ENCODE peak calls at places on chromosome 1, in ten cellular contexts. M is foreskin keratinocyte, L is left ventricle myocardium inferior, J is brain microvascular endothelial cell, X is tibial nerve, I is HL-60, R is stomach, Q is heart right ventricle, G is hepatocyte, B is spleen. F is an unnamed sample.

GRCh38 chr1:230702934-230703678 is 10.8 kb downstream of the AGT start:
- DNase-seq in M (no peak), L (no peak), J (no peak), X (no peak), I (no peak), R (peak), Q (no peak), G (peak), B (no peak), F (no peak)

GRCh38 chr1:173330149-173330951 is 123.2 kb upstream of the TNFSF4 start:
- DNase-seq in M (no peak), L (no peak), J (peak), X (no peak), I (peak), R (no peak), Q (no peak), G (no peak), B (no peak), F (no peak)

GRCh38 chr1:232992227-232992626 is 41.8 kb downstream of the NTPCR start:
- DNase-seq in M (no peak), L (no peak), J (no peak), X (no peak), I (no peak), R (no peak), Q (peak), G (no peak), B (no peak), F (no peak)

GRCh38 chr1:169486281-169486904 is 649 bp upstream of the SLC19A2 start:
- DNase-seq in M (no peak), L (no peak), J (peak), X (no peak), I (no peak), R (no peak), Q (no peak), G (peak), B (no peak), F (no peak)

GRCh38 chr1:210332719-210333398 is 4.2 kb downstream of the HHAT start:
- DNase-seq in M (peak), L (no peak), J (no peak), X (no peak), I (no peak), R (no peak), Q (no peak), G (no peak), B (no peak), F (no peak)

GRCh38 chr1:202835548-202836072 is 24.9 kb downstream of the PCAT6 start:
- DNase-seq in M (no peak), L (no peak), J (no peak), X (no peak), I (peak), R (no peak), Q (no peak), G (no peak), B (no peak), F (no peak)

GRCh38 chr1:151024540-151025146 is 11.7 kb upstream of the BNIPL start:
- DNase-seq in M (no peak), L (peak), J (peak), X (peak), I (peak), R (peak), Q (peak), G (peak), B (peak), F (peak)

GRCh38 chr1:245046764-245047163 is 108.0 kb upstream of the KIF26B start:
- DNase-seq in M (no peak), L (no peak), J (no peak), X (no peak), I (no peak), R (no peak), Q (no peak), G (no peak), B (no peak), F (no peak)

GRCh38 chr1:23475134-23475628 is 8.8 kb downstream of the ASAP3 start:
- DNase-seq in M (peak), L (no peak), J (peak), X (peak), I (no peak), R (no peak), Q (peak), G (peak), B (no peak), F (no peak)

GRCh38 chr1:245322673-245323072 is 167.9 kb downstream of the KIF26B start:
- DNase-seq in M (no peak), L (no peak), J (no peak), X (no peak), I (no peak), R (no peak), Q (no peak), G (no peak), B (no peak), F (no peak)

GRCh38 chr1:199734186-199734585 is 293.3 kb upstream of the NR5A2 start:
- DNase-seq in M (no peak), L (no peak), J (no peak), X (no peak), I (no peak), R (no peak), Q (no peak), G (no peak), B (no peak), F (no peak)

GRCh38 chr1:121516279-121516967 is 331.6 kb downstream of the SRGAP2C start:
- DNase-seq in M (no peak), L (peak), J (no peak), X (peak), I (peak), R (no peak), Q (peak), G (no peak), B (peak), F (no peak)

GRCh38 chr1:24735619-24736375 is 9.4 kb upstream of the CLIC4 start:
- DNase-seq in M (no peak), L (peak), J (no peak), X (no peak), I (no peak), R (no peak), Q (peak), G (peak), B (peak), F (no peak)

GRCh38 chr1:234533975-234534876 is 55.2 kb upstream of the TARBP1 start:
- DNase-seq in M (no peak), L (peak), J (peak), X (peak), I (no peak), R (peak), Q (peak), G (peak), B (peak), F (peak)

GRCh38 chr1:216388558-216388957 is 34.7 kb downstream of the USH2A start:
- DNase-seq in M (no peak), L (no peak), J (no peak), X (no peak), I (no peak), R (no peak), Q (no peak), G (no peak), B (no peak), F (no peak)

GRCh38 chr1:76336951-76337371 is 262.4 kb downstream of the ST6GALNAC3 start:
- DNase-seq in M (no peak), L (peak), J (peak), X (peak), I (no peak), R (no peak), Q (peak), G (peak), B (no peak), F (no peak)

GRCh38 chr1:2546515-2547209 is 9.5 kb upstream of the TNFRSF14 start:
- DNase-seq in M (peak), L (peak), J (peak), X (peak), I (peak), R (peak), Q (peak), G (peak), B (peak), F (peak)

GRCh38 chr1:32111040-32111628 is 3.3 kb downstream of the KPNA6 start:
- DNase-seq in M (no peak), L (no peak), J (no peak), X (no peak), I (no peak), R (no peak), Q (no peak), G (no peak), B (no peak), F (no peak)

GRCh38 chr1:92915547-92915946 is 45.7 kb downstream of the DIPK1A start:
- DNase-seq in M (no peak), L (no peak), J (no peak), X (no peak), I (no peak), R (no peak), Q (no peak), G (no peak), B (no peak), F (no peak)

GRCh38 chr1:230422221-230422981 is 3.7 kb downstream of the PGBD5 start:
- DNase-seq in M (no peak), L (no peak), J (no peak), X (no peak), I (no peak), R (no peak), Q (no peak), G (no peak), B (no peak), F (no peak)

GRCh38 chr1:160420881-160421842 is 20.8 kb downstream of the VANGL2 start:
- DNase-seq in M (no peak), L (no peak), J (no peak), X (no peak), I (no peak), R (no peak), Q (no peak), G (no peak), B (no peak), F (no peak)

GRCh38 chr1:160419150-160419837 is 18.9 kb downstream of the VANGL2 start:
- DNase-seq in M (no peak), L (no peak), J (no peak), X (no peak), I (no peak), R (no peak), Q (no peak), G (no peak), B (no peak), F (no peak)

GRCh38 chr1:160421881-160422280 is 21.5 kb downstream of the VANGL2 start:
- DNase-seq in M (no peak), L (no peak), J (no peak), X (no peak), I (no peak), R (no peak), Q (no peak), G (no peak), B (no peak), F (no peak)

GRCh38 chr1:160418483-160418882 is 18.1 kb downstream of the VANGL2 start:
- DNase-seq in M (no peak), L (no peak), J (no peak), X (no peak), I (no peak), R (no peak), Q (no peak), G (no peak), B (no peak), F (no peak)

GRCh38 chr1:160419838-160420169 is 19.4 kb downstream of the VANGL2 start:
- DNase-seq in M (no peak), L (no peak), J (no peak), X (no peak), I (no peak), R (no peak), Q (no peak), G (no peak), B (no peak), F (no peak)
- H3K27ac ChIP-seq in M (no peak), L (no peak), J (no peak), X (no peak), I (no peak), R (no peak), Q (no peak), G (no peak), B (no peak), F (no peak)

GRCh38 chr1:85612704-85613361 is 32.3 kb downstream of the CCN1 start:
- DNase-seq in M (peak), L (no peak), J (peak), X (no peak), I (peak), R (no peak), Q (peak), G (peak), B (no peak), F (no peak)
- TF ChIP-seq CTCF in M (peak), L (peak), J (peak), X (no peak), I (no peak), R (no peak), Q (peak), G (peak), B (no peak), F (peak)

DNA sequence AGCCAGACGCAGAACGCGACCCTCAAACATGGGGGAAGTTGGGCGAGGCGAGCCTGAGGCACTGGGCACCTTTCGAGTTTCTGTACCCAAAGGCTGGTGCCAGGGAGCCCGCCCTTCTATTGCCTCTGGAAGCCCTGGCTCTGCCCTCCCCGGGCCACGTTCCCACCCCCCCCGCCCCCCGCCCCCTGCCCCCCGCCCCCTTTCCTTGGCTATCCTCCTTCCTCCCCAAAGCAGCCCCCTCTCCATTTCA is 2.2 kb upstream of the ZBTB7B start:
- DNase-seq in M (no peak), L (no peak), J (no peak), X (no peak), I (no peak), R (peak), Q (no peak), G (no peak), B (peak), F (peak)
- H3K27ac ChIP-seq in M (peak), L (peak), J (peak), X (peak), I (peak), R (peak), Q (peak), G (peak), B (peak), F (peak)

DNA sequence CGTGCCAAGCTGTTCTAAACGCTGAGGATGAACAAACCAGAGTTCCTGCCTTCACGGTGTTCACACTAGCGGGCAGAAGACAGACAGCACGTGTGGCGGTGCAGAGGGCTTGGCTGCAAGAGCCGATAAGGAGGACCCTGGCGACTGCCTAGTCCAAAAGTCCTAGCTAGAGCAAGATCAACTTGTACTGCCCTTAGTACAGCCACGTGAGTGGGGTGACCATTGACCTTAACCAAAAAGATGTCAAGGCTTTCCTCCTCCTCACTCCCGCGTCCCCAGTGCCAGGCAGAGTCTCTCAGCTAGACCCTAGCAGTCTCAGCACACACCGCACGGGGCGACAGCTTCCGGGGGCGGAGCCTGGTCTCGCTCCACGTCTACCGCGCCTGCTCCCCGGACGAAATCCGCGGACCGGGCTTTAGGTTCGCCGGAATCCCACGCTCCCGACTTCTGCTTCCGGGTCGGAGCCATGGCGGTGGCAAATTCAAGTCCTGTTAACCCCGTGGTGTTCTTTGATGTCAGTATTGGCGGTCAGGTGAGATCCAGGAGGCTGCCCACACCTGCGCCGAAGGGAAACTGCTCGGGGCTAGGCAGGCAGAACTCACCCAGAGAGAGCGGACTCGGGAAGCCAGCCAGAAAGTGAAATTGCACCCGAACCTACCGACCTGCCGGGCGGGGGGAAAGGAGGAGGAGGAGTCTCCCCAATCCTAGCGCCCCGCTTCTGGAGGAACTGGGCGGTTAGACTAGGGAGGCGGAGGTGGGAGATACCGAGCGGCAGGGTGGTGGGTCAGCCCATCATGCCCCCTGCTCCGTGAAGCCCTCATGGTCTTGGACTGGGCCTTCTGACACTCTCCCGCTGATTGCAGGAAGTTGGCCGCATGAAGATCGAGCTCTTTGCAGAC is at the start of gene PPIH:
- DNase-seq in M (peak), L (peak), J (peak), X (peak), I (peak), R (peak), Q (peak), G (peak), B (peak), F (peak)
- TF ChIP-seq CTCF in M (peak), L (peak), J (peak), X (peak), I (no peak), R (no peak), Q (peak), G (no peak), B (peak), F (no peak)

GRCh38 chr1:101567582-101568189 is 330.9 kb downstream of the S1PR1 start:
- DNase-seq in M (no peak), L (peak), J (peak), X (no peak), I (peak), R (peak), Q (no peak), G (peak), B (no peak), F (no peak)

GRCh38 chr1:101566883-101567538 is 330.2 kb downstream of the S1PR1 start:
- DNase-seq in M (no peak), L (no peak), J (no peak), X (no peak), I (no peak), R (no peak), Q (no peak), G (no peak), B (no peak), F (no peak)
- H3K27ac ChIP-seq in M (no peak), L (no peak), J (no peak), X (no peak), I (no peak), R (no peak), Q (no peak), G (no peak), B (no peak), F (no peak)

DNA sequence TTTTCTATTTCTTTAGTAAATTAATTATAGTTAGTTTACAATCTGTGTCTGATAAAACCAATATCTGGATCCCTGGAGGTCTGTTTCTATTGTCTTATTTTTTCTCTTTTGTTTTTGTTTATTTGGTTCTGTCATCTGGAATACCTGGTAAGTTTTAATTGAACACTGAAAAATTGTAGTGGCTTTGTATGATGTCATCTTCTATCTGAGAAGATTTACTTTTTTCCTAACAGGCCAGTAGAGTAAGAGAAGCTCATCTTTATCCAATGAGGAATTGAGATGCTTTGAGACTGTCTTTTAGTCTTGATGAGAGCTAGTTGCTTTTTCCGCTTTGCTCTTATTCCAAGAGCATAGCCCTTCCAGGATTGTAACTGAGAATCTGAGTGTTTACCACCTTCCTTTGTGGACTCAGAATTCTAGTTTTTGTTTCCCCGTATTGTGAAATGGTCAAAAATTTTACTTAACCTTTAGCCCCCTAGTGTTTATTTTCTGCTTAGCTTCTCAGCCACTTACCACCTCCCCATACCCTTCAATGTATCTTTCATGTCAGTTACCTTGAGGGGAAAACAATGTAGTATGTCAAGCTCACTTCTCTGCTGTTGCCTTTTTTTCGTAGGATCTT is 25.0 kb downstream of the PTGFRN start:
- DNase-seq in M (no peak), L (no peak), J (no peak), X (no peak), I (no peak), R (no peak), Q (no peak), G (no peak), B (no peak), F (no peak)
- TF ChIP-seq CTCF in M (peak), L (peak), J (peak), X (no peak), I (peak), R (no peak), Q (peak), G (peak), B (peak), F (no peak)

F was measured in coronary artery.